ENCODE peak calls at places on chromosomes 12 and 14, in eight cellular contexts. One of them, this sample, is unnamed. For H3K4me1, the result is how much of the 10 kb centered on the place peaks cover.

GRCh38 chr14:61103541-61104339 is 122.7 kb downstream of the SLC38A6 start:
- DNase-seq in HepG2: peak
- DNase-seq in esophagus squamous epithelium: no peak
- DNase-seq in A549: peak
- DNase-seq in ovary: no peak
- DNase-seq in pancreas: no peak
- DNase-seq in cardiac muscle cell: peak
- DNase-seq in DND-41: no peak
- DNase-seq in this sample: peak

GRCh38 chr14:27927519-27927918 is 839.1 kb upstream of the FOXG1 start:
- DNase-seq in DND-41: no peak
- DNase-seq in HepG2: no peak
- DNase-seq in pancreas: no peak
- DNase-seq in A549: no peak
- DNase-seq in esophagus squamous epithelium: no peak
- DNase-seq in ovary: no peak
- DNase-seq in cardiac muscle cell: no peak
- DNase-seq in this sample: no peak

GRCh38 chr14:54364555-54365415 is 32.0 kb upstream of the CDKN3 start:
- DNase-seq in A549: no peak
- DNase-seq in esophagus squamous epithelium: no peak
- DNase-seq in DND-41: no peak
- DNase-seq in pancreas: no peak
- DNase-seq in ovary: no peak
- DNase-seq in cardiac muscle cell: peak
- DNase-seq in HepG2: peak
- DNase-seq in this sample: no peak

GRCh38 chr12:124484526-124484953 is 82.9 kb downstream of the NCOR2 start:
- DNase-seq in ovary: peak
- DNase-seq in HepG2: no peak
- DNase-seq in A549: no peak
- DNase-seq in pancreas: no peak
- DNase-seq in cardiac muscle cell: no peak
- DNase-seq in DND-41: peak
- DNase-seq in esophagus squamous epithelium: no peak
- DNase-seq in this sample: peak

GRCh38 chr12:5099136-5099535 is 55.5 kb downstream of the KCNA5 start:
- DNase-seq in A549: no peak
- DNase-seq in esophagus squamous epithelium: no peak
- DNase-seq in HepG2: no peak
- DNase-seq in pancreas: no peak
- DNase-seq in cardiac muscle cell: no peak
- DNase-seq in ovary: no peak
- DNase-seq in DND-41: no peak
- DNase-seq in this sample: no peak

GRCh38 chr12:52200086-52200782 is 8.4 kb upstream of the KRT80 start:
- DNase-seq in esophagus squamous epithelium: no peak
- DNase-seq in DND-41: no peak
- DNase-seq in pancreas: no peak
- DNase-seq in ovary: peak
- DNase-seq in A549: no peak
- DNase-seq in HepG2: no peak
- DNase-seq in cardiac muscle cell: no peak
- DNase-seq in this sample: no peak

GRCh38 chr14:92551066-92551841 is 37.7 kb downstream of the RIN3 start:
- DNase-seq in DND-41: no peak
- DNase-seq in pancreas: no peak
- DNase-seq in A549: no peak
- DNase-seq in HepG2: no peak
- DNase-seq in cardiac muscle cell: no peak
- DNase-seq in ovary: no peak
- DNase-seq in esophagus squamous epithelium: no peak
- DNase-seq in this sample: peak

GRCh38 chr12:120468846-120469449 is 600 bp downstream of the SRSF9 start:
- DNase-seq in pancreas: no peak
- DNase-seq in HepG2: no peak
- DNase-seq in DND-41: peak
- DNase-seq in esophagus squamous epithelium: no peak
- DNase-seq in A549: peak
- DNase-seq in ovary: peak
- DNase-seq in cardiac muscle cell: no peak
- DNase-seq in this sample: peak

GRCh38 chr12:26429070-26429691 is 233.8 kb downstream of the SSPN start:
- DNase-seq in HepG2: peak
- DNase-seq in esophagus squamous epithelium: no peak
- DNase-seq in cardiac muscle cell: no peak
- DNase-seq in DND-41: no peak
- DNase-seq in pancreas: no peak
- DNase-seq in A549: no peak
- DNase-seq in ovary: no peak
- DNase-seq in this sample: no peak

GRCh38 chr14:65425885-65426284 is 13.4 kb downstream of the FUT8 start:
- DNase-seq in cardiac muscle cell: no peak
- DNase-seq in HepG2: no peak
- DNase-seq in DND-41: no peak
- DNase-seq in pancreas: no peak
- DNase-seq in A549: no peak
- DNase-seq in esophagus squamous epithelium: no peak
- DNase-seq in ovary: no peak
- DNase-seq in this sample: no peak

GRCh38 chr12:69027411-69027811 is 94.4 kb upstream of the CPM start:
- DNase-seq in cardiac muscle cell: peak
- DNase-seq in pancreas: no peak
- DNase-seq in HepG2: no peak
- DNase-seq in A549: no peak
- DNase-seq in DND-41: no peak
- DNase-seq in ovary: no peak
- DNase-seq in esophagus squamous epithelium: no peak
- DNase-seq in this sample: no peak

GRCh38 chr12:98592825-98593322 is 612 bp upstream of the SLC25A3 start:
- DNase-seq in pancreas: no peak
- DNase-seq in A549: no peak
- DNase-seq in ovary: no peak
- DNase-seq in HepG2: no peak
- DNase-seq in esophagus squamous epithelium: no peak
- DNase-seq in DND-41: peak
- DNase-seq in cardiac muscle cell: no peak
- DNase-seq in this sample: no peak

GRCh38 chr12:43676183-43676813 is 82.3 kb downstream of the PUS7L start:
- DNase-seq in A549: peak
- DNase-seq in HepG2: peak
- DNase-seq in cardiac muscle cell: peak
- DNase-seq in ovary: no peak
- DNase-seq in esophagus squamous epithelium: no peak
- DNase-seq in DND-41: peak
- DNase-seq in pancreas: no peak
- DNase-seq in this sample: no peak

GRCh38 chr12:68746572-68747180 is 700 bp downstream of the SLC35E3 start:
- DNase-seq in cardiac muscle cell: peak
- DNase-seq in esophagus squamous epithelium: no peak
- DNase-seq in pancreas: peak
- DNase-seq in ovary: peak
- DNase-seq in DND-41: peak
- DNase-seq in A549: peak
- DNase-seq in HepG2: peak
- DNase-seq in this sample: peak

GRCh38 chr14:81434230-81434629 is 34.1 kb upstream of the STON2 start:
- DNase-seq in cardiac muscle cell: no peak
- DNase-seq in HepG2: no peak
- DNase-seq in DND-41: no peak
- DNase-seq in A549: no peak
- DNase-seq in esophagus squamous epithelium: no peak
- DNase-seq in pancreas: no peak
- DNase-seq in ovary: no peak
- DNase-seq in this sample: no peak

GRCh38 chr12:100845095-100845494 is 50.5 kb downstream of the ANO4 start:
- DNase-seq in HepG2: peak
- DNase-seq in DND-41: no peak
- DNase-seq in ovary: no peak
- DNase-seq in A549: no peak
- DNase-seq in cardiac muscle cell: no peak
- DNase-seq in pancreas: no peak
- DNase-seq in esophagus squamous epithelium: no peak
- DNase-seq in this sample: no peak

GRCh38 chr12:93537769-93538168 is 34.7 kb upstream of the SOCS2 start:
- DNase-seq in pancreas: no peak
- DNase-seq in esophagus squamous epithelium: no peak
- DNase-seq in ovary: no peak
- DNase-seq in A549: no peak
- DNase-seq in DND-41: no peak
- DNase-seq in HepG2: no peak
- DNase-seq in cardiac muscle cell: no peak
- DNase-seq in this sample: no peak

GRCh38 chr14:57352771-57353170 is 37.6 kb upstream of the NAA30 start:
- DNase-seq in HepG2: no peak
- DNase-seq in DND-41: no peak
- DNase-seq in pancreas: no peak
- DNase-seq in esophagus squamous epithelium: no peak
- DNase-seq in cardiac muscle cell: no peak
- DNase-seq in A549: no peak
- DNase-seq in ovary: no peak
- DNase-seq in this sample: no peak

GRCh38 chr12:111430418-111431353 is 25.0 kb downstream of the SH2B3 start:
- DNase-seq in pancreas: no peak
- DNase-seq in HepG2: no peak
- DNase-seq in DND-41: no peak
- DNase-seq in A549: no peak
- DNase-seq in ovary: no peak
- DNase-seq in esophagus squamous epithelium: no peak
- DNase-seq in cardiac muscle cell: no peak
- DNase-seq in this sample: peak

GRCh38 chr12:127172857-127173256 is 1094.1 kb upstream of the TMEM132C start:
- DNase-seq in esophagus squamous epithelium: no peak
- DNase-seq in HepG2: no peak
- DNase-seq in pancreas: no peak
- DNase-seq in DND-41: no peak
- DNase-seq in A549: no peak
- DNase-seq in ovary: no peak
- DNase-seq in cardiac muscle cell: no peak
- DNase-seq in this sample: no peak

GRCh38 chr14:102517412-102518062 is 8.0 kb upstream of the ANKRD9 start:
- DNase-seq in HepG2: no peak
- DNase-seq in ovary: no peak
- DNase-seq in A549: no peak
- DNase-seq in esophagus squamous epithelium: no peak
- DNase-seq in cardiac muscle cell: no peak
- DNase-seq in DND-41: no peak
- DNase-seq in pancreas: no peak
- DNase-seq in this sample: peak

GRCh38 chr14:74919421-74920165 is 3.5 kb downstream of the RPS6KL1 start:
- DNase-seq in ovary: no peak
- DNase-seq in cardiac muscle cell: no peak
- DNase-seq in DND-41: no peak
- DNase-seq in A549: no peak
- DNase-seq in esophagus squamous epithelium: no peak
- DNase-seq in HepG2: no peak
- DNase-seq in pancreas: no peak
- DNase-seq in this sample: no peak

GRCh38 chr14:94011795-94012194 is 14.3 kb upstream of the OTUB2 start:
- DNase-seq in ovary: no peak
- DNase-seq in HepG2: no peak
- DNase-seq in esophagus squamous epithelium: no peak
- DNase-seq in cardiac muscle cell: no peak
- DNase-seq in pancreas: no peak
- DNase-seq in DND-41: no peak
- DNase-seq in A549: no peak
- DNase-seq in this sample: no peak

GRCh38 chr12:117361312-117361670 is at the start of gene NOS1:
- DNase-seq in cardiac muscle cell: no peak
- DNase-seq in HepG2: no peak
- DNase-seq in A549: no peak
- DNase-seq in pancreas: no peak
- DNase-seq in ovary: no peak
- DNase-seq in esophagus squamous epithelium: no peak
- DNase-seq in DND-41: no peak
- DNase-seq in this sample: no peak

GRCh38 chr14:20818861-20819260 is 16.2 kb upstream of the RNASE1 start:
- DNase-seq in A549: no peak
- DNase-seq in ovary: no peak
- DNase-seq in esophagus squamous epithelium: no peak
- DNase-seq in DND-41: no peak
- DNase-seq in cardiac muscle cell: no peak
- DNase-seq in HepG2: no peak
- DNase-seq in pancreas: no peak
- DNase-seq in this sample: no peak

GRCh38 chr12:69471667-69472385 is 1.6 kb downstream of the FRS2 start:
- DNase-seq in ovary: no peak
- DNase-seq in pancreas: no peak
- DNase-seq in esophagus squamous epithelium: no peak
- DNase-seq in HepG2: no peak
- DNase-seq in A549: no peak
- DNase-seq in DND-41: no peak
- DNase-seq in cardiac muscle cell: no peak
- DNase-seq in this sample: no peak

GRCh38 chr12:51307655-51308593 is 16.1 kb downstream of the BIN2 start:
- DNase-seq in A549: peak
- DNase-seq in pancreas: no peak
- DNase-seq in esophagus squamous epithelium: no peak
- DNase-seq in cardiac muscle cell: peak
- DNase-seq in ovary: no peak
- DNase-seq in DND-41: no peak
- DNase-seq in HepG2: no peak
- DNase-seq in this sample: no peak

GRCh38 chr14:89180546-89180945 is 236.5 kb downstream of the FOXN3 start:
- DNase-seq in pancreas: no peak
- DNase-seq in esophagus squamous epithelium: no peak
- DNase-seq in HepG2: no peak
- DNase-seq in ovary: no peak
- DNase-seq in cardiac muscle cell: no peak
- DNase-seq in A549: no peak
- DNase-seq in DND-41: no peak
- DNase-seq in this sample: no peak
- H3K4me1 ChIP-seq in pancreas: under half
- H3K4me1 ChIP-seq in esophagus squamous epithelium: under half
- H3K4me1 ChIP-seq in HepG2: under half
- H3K4me1 ChIP-seq in ovary: under half
- H3K4me1 ChIP-seq in cardiac muscle cell: under half
- H3K4me1 ChIP-seq in A549: under half
- H3K4me1 ChIP-seq in DND-41: under half
- H3K4me1 ChIP-seq in this sample: under half

GRCh38 chr14:73787760-73788508 is 63.7 kb upstream of the PTGR2 start:
- DNase-seq in A549: no peak
- DNase-seq in pancreas: no peak
- DNase-seq in DND-41: peak
- DNase-seq in cardiac muscle cell: peak
- DNase-seq in HepG2: no peak
- DNase-seq in ovary: no peak
- DNase-seq in esophagus squamous epithelium: no peak
- DNase-seq in this sample: no peak
- TF ChIP-seq CTCF in A549: no peak
- TF ChIP-seq CTCF in pancreas: no peak
- TF ChIP-seq CTCF in DND-41: no peak
- TF ChIP-seq CTCF in cardiac muscle cell: no peak
- TF ChIP-seq CTCF in HepG2: no peak
- TF ChIP-seq CTCF in ovary: no peak
- TF ChIP-seq CTCF in esophagus squamous epithelium: no peak
- TF ChIP-seq CTCF in this sample: no peak

GRCh38 chr14:104923596-104924420 is 871 bp upstream of the PLD4 start:
- DNase-seq in ovary: no peak
- DNase-seq in DND-41: no peak
- DNase-seq in A549: no peak
- DNase-seq in cardiac muscle cell: no peak
- DNase-seq in pancreas: no peak
- DNase-seq in HepG2: no peak
- DNase-seq in esophagus squamous epithelium: no peak
- DNase-seq in this sample: no peak
- H3K4me3 ChIP-seq in ovary: no peak
- H3K4me3 ChIP-seq in DND-41: no peak
- H3K4me3 ChIP-seq in A549: no peak
- H3K4me3 ChIP-seq in cardiac muscle cell: no peak
- H3K4me3 ChIP-seq in pancreas: no peak
- H3K4me3 ChIP-seq in HepG2: no peak
- H3K4me3 ChIP-seq in esophagus squamous epithelium: no peak
- H3K4me3 ChIP-seq in this sample: no peak

GRCh38 chr14:69657961-69658360 is 46.6 kb downstream of the SUSD6 start:
- DNase-seq in ovary: no peak
- DNase-seq in pancreas: peak
- DNase-seq in cardiac muscle cell: peak
- DNase-seq in DND-41: no peak
- DNase-seq in A549: no peak
- DNase-seq in esophagus squamous epithelium: no peak
- DNase-seq in HepG2: peak
- DNase-seq in this sample: peak
- H3K4me1 ChIP-seq in ovary: under half
- H3K4me1 ChIP-seq in pancreas: under half
- H3K4me1 ChIP-seq in cardiac muscle cell: under half
- H3K4me1 ChIP-seq in DND-41: under half
- H3K4me1 ChIP-seq in A549: half or more
- H3K4me1 ChIP-seq in esophagus squamous epithelium: half or more
- H3K4me1 ChIP-seq in HepG2: half or more
- H3K4me1 ChIP-seq in this sample: under half